ENCODE peak calls at places on chromosomes 5 and 9, in six cellular contexts. K, R, T, M, P and F are unnamed samples.

GRCh38 chr5:180803181-180804128 is 849 bp upstream of the MGAT1 start:
- DNase-seq in K (no peak), R (no peak), T (peak; percentile 43), M (peak; percentile 81), P (no peak), F (peak; percentile 48)

GRCh38 chr9:112699230-112699629 is 18.7 kb downstream of the INIP start:
- DNase-seq in K (no peak), R (no peak), T (no peak), M (no peak), P (no peak), F (no peak)

GRCh38 chr9:121302341-121302740 is 34.4 kb downstream of the GSN start:
- DNase-seq in K (no peak), R (no peak), T (no peak), M (no peak), P (no peak), F (no peak)

GRCh38 chr9:136859821-136860269 is 6.3 kb downstream of the EDF1 start:
- DNase-seq in K (no peak), R (no peak), T (no peak), M (no peak), P (no peak), F (no peak)

GRCh38 chr5:77842247-77842646 is 66.1 kb upstream of the TBCA start:
- DNase-seq in K (no peak), R (no peak), T (no peak), M (no peak), P (no peak), F (no peak)

GRCh38 chr5:147935032-147935431 is 28.7 kb upstream of the C5orf46 start:
- DNase-seq in K (no peak), R (no peak), T (peak; percentile 69), M (peak; percentile 5), P (peak; percentile 37), F (peak; percentile 64)

GRCh38 chr5:115377468-115378217 is 81.2 kb upstream of the CCDC112 start:
- DNase-seq in K (no peak), R (peak; percentile 66), T (peak; percentile 87), M (no peak), P (no peak), F (peak; percentile 10)

GRCh38 chr9:71861618-71862017 is 49.4 kb downstream of the ABHD17B start:
- DNase-seq in K (no peak), R (no peak), T (no peak), M (no peak), P (no peak), F (no peak)

GRCh38 chr5:142680605-142681259 is 5.2 kb downstream of the FGF1 start:
- DNase-seq in K (no peak), R (no peak), T (peak; percentile 75), M (no peak), P (no peak), F (no peak)

GRCh38 chr9:134629586-134630392 is 11.8 kb upstream of the COL5A1 start:
- DNase-seq in K (no peak), R (no peak), T (no peak), M (no peak), P (no peak), F (no peak)

GRCh38 chr5:130096488-130096887 is 192.2 kb downstream of the CHSY3 start:
- DNase-seq in K (no peak), R (no peak), T (no peak), M (no peak), P (no peak), F (no peak)

GRCh38 chr9:19378154-19378553 is 1.9 kb downstream of the RPS6 start:
- DNase-seq in K (no peak), R (no peak), T (no peak), M (no peak), P (no peak), F (no peak)

GRCh38 chr5:113299591-113299990 is 135.2 kb downstream of the TSSK1B start:
- DNase-seq in K (no peak), R (no peak), T (no peak), M (no peak), P (no peak), F (peak; percentile 80)

GRCh38 chr5:139561655-139562451 is 714 bp downstream of the UBE2D2 start:
- DNase-seq in K (peak; percentile 28), R (no peak), T (peak; percentile 22), M (peak; percentile 60), P (no peak), F (peak; percentile 39)

GRCh38 chr9:128540630-128541355 is 11.6 kb upstream of the SPTAN1 start:
- DNase-seq in K (no peak), R (no peak), T (no peak), M (no peak), P (no peak), F (no peak)

GRCh38 chr5:61178702-61179101 is 16.4 kb upstream of the SMIM15 start:
- DNase-seq in K (no peak), R (no peak), T (no peak), M (no peak), P (no peak), F (no peak)

GRCh38 chr9:7780261-7780988 is 19.2 kb downstream of the DMAC1 start:
- DNase-seq in K (no peak), R (no peak), T (peak; percentile 55), M (no peak), P (no peak), F (peak; percentile 77)

GRCh38 chr9:9790216-9790872 is 822.5 kb downstream of the PTPRD start:
- DNase-seq in K (peak; percentile 35), R (no peak), T (peak; percentile 51), M (peak; percentile 13), P (peak; percentile 2), F (peak; percentile 78)

GRCh38 chr9:90983394-90983793 is 181.8 kb downstream of the SYK start:
- DNase-seq in K (no peak), R (no peak), T (no peak), M (no peak), P (no peak), F (peak; percentile 4)

GRCh38 chr5:143205386-143205785 is 198.1 kb downstream of the NR3C1 start:
- DNase-seq in K (no peak), R (peak; percentile 68), T (peak; percentile 93), M (no peak), P (no peak), F (no peak)